ENCODE peak calls at places on chromosomes 16 and 17, in ten cellular contexts. One of them, this sample, is unnamed.

GRCh38 chr16:75305364-75306101 is 54.1 kb upstream of the BCAR1 start:
- DNase-seq in Calu3: peak
- DNase-seq in fibroblast of villous mesenchyme: peak
- DNase-seq in OCI-LY7: no peak
- DNase-seq in stimulated activated CD4-positive, alpha-beta T cell treated with anti-CD3 and anti-CD28 coated beads, TNF-alpha, amount 100 ng/mL, for 4 hours: no peak
- DNase-seq in H7: no peak
- DNase-seq in T-helper 2 cell: peak
- DNase-seq in stimulated activated naive B cell treated with anti-CD40 and anti-IgM and Interleukin-4, amounts not matched to agents 10 μg/mL and 1 μg/mL and 100 μg/mL, for 72 hours: peak
- DNase-seq in heart left ventricle: peak
- DNase-seq in NCI-H1105 treated with DMSO at 0.1 percent for 48 hours: no peak
- DNase-seq in this sample: peak

GRCh38 chr17:3914319-3914685 is 2.0 kb downstream of the P2RX1 start:
- DNase-seq in Calu3: no peak
- DNase-seq in fibroblast of villous mesenchyme: no peak
- DNase-seq in OCI-LY7: peak
- DNase-seq in stimulated activated CD4-positive, alpha-beta T cell treated with anti-CD3 and anti-CD28 coated beads, TNF-alpha, amount 100 ng/mL, for 4 hours: no peak
- DNase-seq in H7: no peak
- DNase-seq in T-helper 2 cell: no peak
- DNase-seq in stimulated activated naive B cell treated with anti-CD40 and anti-IgM and Interleukin-4, amounts not matched to agents 10 μg/mL and 1 μg/mL and 100 μg/mL, for 72 hours: peak
- DNase-seq in heart left ventricle: no peak
- DNase-seq in NCI-H1105 treated with DMSO at 0.1 percent for 48 hours: no peak
- DNase-seq in this sample: no peak

GRCh38 chr17:39110435-39111136 is 40.9 kb downstream of the PLXDC1 start:
- DNase-seq in Calu3: peak
- DNase-seq in fibroblast of villous mesenchyme: no peak
- DNase-seq in OCI-LY7: no peak
- DNase-seq in stimulated activated CD4-positive, alpha-beta T cell treated with anti-CD3 and anti-CD28 coated beads, TNF-alpha, amount 100 ng/mL, for 4 hours: no peak
- DNase-seq in H7: peak
- DNase-seq in T-helper 2 cell: no peak
- DNase-seq in stimulated activated naive B cell treated with anti-CD40 and anti-IgM and Interleukin-4, amounts not matched to agents 10 μg/mL and 1 μg/mL and 100 μg/mL, for 72 hours: no peak
- DNase-seq in heart left ventricle: no peak
- DNase-seq in NCI-H1105 treated with DMSO at 0.1 percent for 48 hours: peak
- DNase-seq in this sample: no peak

GRCh38 chr16:73176577-73177013 is 128.7 kb upstream of the ZFHX3 start:
- DNase-seq in Calu3: peak
- DNase-seq in fibroblast of villous mesenchyme: peak
- DNase-seq in OCI-LY7: no peak
- DNase-seq in stimulated activated CD4-positive, alpha-beta T cell treated with anti-CD3 and anti-CD28 coated beads, TNF-alpha, amount 100 ng/mL, for 4 hours: no peak
- DNase-seq in H7: peak
- DNase-seq in T-helper 2 cell: no peak
- DNase-seq in stimulated activated naive B cell treated with anti-CD40 and anti-IgM and Interleukin-4, amounts not matched to agents 10 μg/mL and 1 μg/mL and 100 μg/mL, for 72 hours: no peak
- DNase-seq in heart left ventricle: no peak
- DNase-seq in NCI-H1105 treated with DMSO at 0.1 percent for 48 hours: no peak
- DNase-seq in this sample: peak

GRCh38 chr16:23406546-23407240 is 46.3 kb downstream of the COG7 start:
- DNase-seq in Calu3: no peak
- DNase-seq in fibroblast of villous mesenchyme: no peak
- DNase-seq in OCI-LY7: no peak
- DNase-seq in stimulated activated CD4-positive, alpha-beta T cell treated with anti-CD3 and anti-CD28 coated beads, TNF-alpha, amount 100 ng/mL, for 4 hours: no peak
- DNase-seq in H7: no peak
- DNase-seq in T-helper 2 cell: peak
- DNase-seq in stimulated activated naive B cell treated with anti-CD40 and anti-IgM and Interleukin-4, amounts not matched to agents 10 μg/mL and 1 μg/mL and 100 μg/mL, for 72 hours: no peak
- DNase-seq in heart left ventricle: no peak
- DNase-seq in NCI-H1105 treated with DMSO at 0.1 percent for 48 hours: no peak
- DNase-seq in this sample: no peak

GRCh38 chr16:85556456-85557082 is 56.6 kb upstream of the GSE1 start:
- DNase-seq in Calu3: peak
- DNase-seq in fibroblast of villous mesenchyme: peak
- DNase-seq in OCI-LY7: peak
- DNase-seq in stimulated activated CD4-positive, alpha-beta T cell treated with anti-CD3 and anti-CD28 coated beads, TNF-alpha, amount 100 ng/mL, for 4 hours: peak
- DNase-seq in H7: peak
- DNase-seq in T-helper 2 cell: peak
- DNase-seq in stimulated activated naive B cell treated with anti-CD40 and anti-IgM and Interleukin-4, amounts not matched to agents 10 μg/mL and 1 μg/mL and 100 μg/mL, for 72 hours: no peak
- DNase-seq in heart left ventricle: peak
- DNase-seq in NCI-H1105 treated with DMSO at 0.1 percent for 48 hours: peak
- DNase-seq in this sample: no peak

GRCh38 chr17:43767053-43767712 is 8.6 kb upstream of the SOST start:
- DNase-seq in Calu3: no peak
- DNase-seq in fibroblast of villous mesenchyme: no peak
- DNase-seq in OCI-LY7: no peak
- DNase-seq in stimulated activated CD4-positive, alpha-beta T cell treated with anti-CD3 and anti-CD28 coated beads, TNF-alpha, amount 100 ng/mL, for 4 hours: no peak
- DNase-seq in H7: no peak
- DNase-seq in T-helper 2 cell: no peak
- DNase-seq in stimulated activated naive B cell treated with anti-CD40 and anti-IgM and Interleukin-4, amounts not matched to agents 10 μg/mL and 1 μg/mL and 100 μg/mL, for 72 hours: no peak
- DNase-seq in heart left ventricle: no peak
- DNase-seq in NCI-H1105 treated with DMSO at 0.1 percent for 48 hours: no peak
- DNase-seq in this sample: no peak

GRCh38 chr16:4661661-4662060 is 31.7 kb upstream of the NUDT16L1 start:
- DNase-seq in Calu3: no peak
- DNase-seq in fibroblast of villous mesenchyme: no peak
- DNase-seq in OCI-LY7: no peak
- DNase-seq in stimulated activated CD4-positive, alpha-beta T cell treated with anti-CD3 and anti-CD28 coated beads, TNF-alpha, amount 100 ng/mL, for 4 hours: no peak
- DNase-seq in H7: no peak
- DNase-seq in T-helper 2 cell: no peak
- DNase-seq in stimulated activated naive B cell treated with anti-CD40 and anti-IgM and Interleukin-4, amounts not matched to agents 10 μg/mL and 1 μg/mL and 100 μg/mL, for 72 hours: no peak
- DNase-seq in heart left ventricle: no peak
- DNase-seq in NCI-H1105 treated with DMSO at 0.1 percent for 48 hours: no peak
- DNase-seq in this sample: no peak

GRCh38 chr17:40361925-40362695 is 2.4 kb downstream of the GJD3 start:
- DNase-seq in Calu3: no peak
- DNase-seq in fibroblast of villous mesenchyme: no peak
- DNase-seq in OCI-LY7: peak
- DNase-seq in stimulated activated CD4-positive, alpha-beta T cell treated with anti-CD3 and anti-CD28 coated beads, TNF-alpha, amount 100 ng/mL, for 4 hours: no peak
- DNase-seq in H7: no peak
- DNase-seq in T-helper 2 cell: no peak
- DNase-seq in stimulated activated naive B cell treated with anti-CD40 and anti-IgM and Interleukin-4, amounts not matched to agents 10 μg/mL and 1 μg/mL and 100 μg/mL, for 72 hours: no peak
- DNase-seq in heart left ventricle: no peak
- DNase-seq in NCI-H1105 treated with DMSO at 0.1 percent for 48 hours: no peak
- DNase-seq in this sample: no peak

GRCh38 chr17:77558846-77559626 is 399.5 kb upstream of the TNRC6C start:
- DNase-seq in Calu3: no peak
- DNase-seq in fibroblast of villous mesenchyme: no peak
- DNase-seq in OCI-LY7: no peak
- DNase-seq in stimulated activated CD4-positive, alpha-beta T cell treated with anti-CD3 and anti-CD28 coated beads, TNF-alpha, amount 100 ng/mL, for 4 hours: no peak
- DNase-seq in H7: no peak
- DNase-seq in T-helper 2 cell: no peak
- DNase-seq in stimulated activated naive B cell treated with anti-CD40 and anti-IgM and Interleukin-4, amounts not matched to agents 10 μg/mL and 1 μg/mL and 100 μg/mL, for 72 hours: no peak
- DNase-seq in heart left ventricle: no peak
- DNase-seq in NCI-H1105 treated with DMSO at 0.1 percent for 48 hours: no peak
- DNase-seq in this sample: no peak

GRCh38 chr16:72925631-72925979 is 122.3 kb downstream of the ZFHX3 start:
- DNase-seq in Calu3: no peak
- DNase-seq in fibroblast of villous mesenchyme: no peak
- DNase-seq in OCI-LY7: no peak
- DNase-seq in stimulated activated CD4-positive, alpha-beta T cell treated with anti-CD3 and anti-CD28 coated beads, TNF-alpha, amount 100 ng/mL, for 4 hours: no peak
- DNase-seq in H7: no peak
- DNase-seq in T-helper 2 cell: no peak
- DNase-seq in stimulated activated naive B cell treated with anti-CD40 and anti-IgM and Interleukin-4, amounts not matched to agents 10 μg/mL and 1 μg/mL and 100 μg/mL, for 72 hours: no peak
- DNase-seq in heart left ventricle: no peak
- DNase-seq in NCI-H1105 treated with DMSO at 0.1 percent for 48 hours: no peak
- DNase-seq in this sample: no peak

GRCh38 chr16:80466024-80466986 is 74.5 kb upstream of the DYNLRB2 start:
- DNase-seq in Calu3: peak
- DNase-seq in fibroblast of villous mesenchyme: peak
- DNase-seq in OCI-LY7: peak
- DNase-seq in stimulated activated CD4-positive, alpha-beta T cell treated with anti-CD3 and anti-CD28 coated beads, TNF-alpha, amount 100 ng/mL, for 4 hours: peak
- DNase-seq in H7: peak
- DNase-seq in T-helper 2 cell: peak
- DNase-seq in stimulated activated naive B cell treated with anti-CD40 and anti-IgM and Interleukin-4, amounts not matched to agents 10 μg/mL and 1 μg/mL and 100 μg/mL, for 72 hours: peak
- DNase-seq in heart left ventricle: peak
- DNase-seq in NCI-H1105 treated with DMSO at 0.1 percent for 48 hours: peak
- DNase-seq in this sample: no peak

GRCh38 chr17:12256380-12256995 is 235.8 kb downstream of the MAP2K4 start:
- DNase-seq in Calu3: peak
- DNase-seq in fibroblast of villous mesenchyme: peak
- DNase-seq in OCI-LY7: peak
- DNase-seq in stimulated activated CD4-positive, alpha-beta T cell treated with anti-CD3 and anti-CD28 coated beads, TNF-alpha, amount 100 ng/mL, for 4 hours: no peak
- DNase-seq in H7: peak
- DNase-seq in T-helper 2 cell: peak
- DNase-seq in stimulated activated naive B cell treated with anti-CD40 and anti-IgM and Interleukin-4, amounts not matched to agents 10 μg/mL and 1 μg/mL and 100 μg/mL, for 72 hours: no peak
- DNase-seq in heart left ventricle: peak
- DNase-seq in NCI-H1105 treated with DMSO at 0.1 percent for 48 hours: peak
- DNase-seq in this sample: peak

GRCh38 chr16:1989826-1990335 is at the start of gene SYNGR3:
- DNase-seq in Calu3: no peak
- DNase-seq in fibroblast of villous mesenchyme: no peak
- DNase-seq in OCI-LY7: peak
- DNase-seq in stimulated activated CD4-positive, alpha-beta T cell treated with anti-CD3 and anti-CD28 coated beads, TNF-alpha, amount 100 ng/mL, for 4 hours: no peak
- DNase-seq in H7: peak
- DNase-seq in T-helper 2 cell: peak
- DNase-seq in stimulated activated naive B cell treated with anti-CD40 and anti-IgM and Interleukin-4, amounts not matched to agents 10 μg/mL and 1 μg/mL and 100 μg/mL, for 72 hours: no peak
- DNase-seq in heart left ventricle: no peak
- DNase-seq in NCI-H1105 treated with DMSO at 0.1 percent for 48 hours: no peak
- DNase-seq in this sample: no peak

GRCh38 chr16:56610017-56610608 is 1.7 kb downstream of the MT2A start:
- DNase-seq in Calu3: no peak
- DNase-seq in fibroblast of villous mesenchyme: peak
- DNase-seq in OCI-LY7: peak
- DNase-seq in stimulated activated CD4-positive, alpha-beta T cell treated with anti-CD3 and anti-CD28 coated beads, TNF-alpha, amount 100 ng/mL, for 4 hours: no peak
- DNase-seq in H7: no peak
- DNase-seq in T-helper 2 cell: peak
- DNase-seq in stimulated activated naive B cell treated with anti-CD40 and anti-IgM and Interleukin-4, amounts not matched to agents 10 μg/mL and 1 μg/mL and 100 μg/mL, for 72 hours: no peak
- DNase-seq in heart left ventricle: no peak
- DNase-seq in NCI-H1105 treated with DMSO at 0.1 percent for 48 hours: no peak
- DNase-seq in this sample: peak

GRCh38 chr17:68302066-68302564 is 10.8 kb downstream of the ARSG start:
- DNase-seq in Calu3: no peak
- DNase-seq in fibroblast of villous mesenchyme: no peak
- DNase-seq in OCI-LY7: no peak
- DNase-seq in stimulated activated CD4-positive, alpha-beta T cell treated with anti-CD3 and anti-CD28 coated beads, TNF-alpha, amount 100 ng/mL, for 4 hours: no peak
- DNase-seq in H7: no peak
- DNase-seq in T-helper 2 cell: no peak
- DNase-seq in stimulated activated naive B cell treated with anti-CD40 and anti-IgM and Interleukin-4, amounts not matched to agents 10 μg/mL and 1 μg/mL and 100 μg/mL, for 72 hours: no peak
- DNase-seq in heart left ventricle: no peak
- DNase-seq in NCI-H1105 treated with DMSO at 0.1 percent for 48 hours: no peak
- DNase-seq in this sample: no peak

GRCh38 chr17:11366451-11366850 is 125.4 kb downstream of the SHISA6 start:
- DNase-seq in Calu3: no peak
- DNase-seq in fibroblast of villous mesenchyme: no peak
- DNase-seq in OCI-LY7: no peak
- DNase-seq in stimulated activated CD4-positive, alpha-beta T cell treated with anti-CD3 and anti-CD28 coated beads, TNF-alpha, amount 100 ng/mL, for 4 hours: no peak
- DNase-seq in H7: no peak
- DNase-seq in T-helper 2 cell: no peak
- DNase-seq in stimulated activated naive B cell treated with anti-CD40 and anti-IgM and Interleukin-4, amounts not matched to agents 10 μg/mL and 1 μg/mL and 100 μg/mL, for 72 hours: no peak
- DNase-seq in heart left ventricle: no peak
- DNase-seq in NCI-H1105 treated with DMSO at 0.1 percent for 48 hours: no peak
- DNase-seq in this sample: no peak

GRCh38 chr16:63289834-63290460 is 1253.7 kb upstream of the CDH8 start:
- DNase-seq in Calu3: peak
- DNase-seq in fibroblast of villous mesenchyme: peak
- DNase-seq in OCI-LY7: peak
- DNase-seq in stimulated activated CD4-positive, alpha-beta T cell treated with anti-CD3 and anti-CD28 coated beads, TNF-alpha, amount 100 ng/mL, for 4 hours: no peak
- DNase-seq in H7: peak
- DNase-seq in T-helper 2 cell: peak
- DNase-seq in stimulated activated naive B cell treated with anti-CD40 and anti-IgM and Interleukin-4, amounts not matched to agents 10 μg/mL and 1 μg/mL and 100 μg/mL, for 72 hours: no peak
- DNase-seq in heart left ventricle: peak
- DNase-seq in NCI-H1105 treated with DMSO at 0.1 percent for 48 hours: peak
- DNase-seq in this sample: no peak

GRCh38 chr16:73878616-73879015 is 418.0 kb upstream of the PSMD7 start:
- DNase-seq in Calu3: peak
- DNase-seq in fibroblast of villous mesenchyme: peak
- DNase-seq in OCI-LY7: peak
- DNase-seq in stimulated activated CD4-positive, alpha-beta T cell treated with anti-CD3 and anti-CD28 coated beads, TNF-alpha, amount 100 ng/mL, for 4 hours: no peak
- DNase-seq in H7: peak
- DNase-seq in T-helper 2 cell: peak
- DNase-seq in stimulated activated naive B cell treated with anti-CD40 and anti-IgM and Interleukin-4, amounts not matched to agents 10 μg/mL and 1 μg/mL and 100 μg/mL, for 72 hours: no peak
- DNase-seq in heart left ventricle: no peak
- DNase-seq in NCI-H1105 treated with DMSO at 0.1 percent for 48 hours: peak
- DNase-seq in this sample: peak

GRCh38 chr16:17543073-17543472 is 72.3 kb upstream of the XYLT1 start:
- DNase-seq in Calu3: no peak
- DNase-seq in fibroblast of villous mesenchyme: no peak
- DNase-seq in OCI-LY7: no peak
- DNase-seq in stimulated activated CD4-positive, alpha-beta T cell treated with anti-CD3 and anti-CD28 coated beads, TNF-alpha, amount 100 ng/mL, for 4 hours: no peak
- DNase-seq in H7: no peak
- DNase-seq in T-helper 2 cell: no peak
- DNase-seq in stimulated activated naive B cell treated with anti-CD40 and anti-IgM and Interleukin-4, amounts not matched to agents 10 μg/mL and 1 μg/mL and 100 μg/mL, for 72 hours: no peak
- DNase-seq in heart left ventricle: no peak
- DNase-seq in NCI-H1105 treated with DMSO at 0.1 percent for 48 hours: no peak
- DNase-seq in this sample: no peak

GRCh38 chr17:19590912-19591551 is 57.4 kb downstream of the SLC47A1 start:
- DNase-seq in Calu3: no peak
- DNase-seq in fibroblast of villous mesenchyme: no peak
- DNase-seq in OCI-LY7: no peak
- DNase-seq in stimulated activated CD4-positive, alpha-beta T cell treated with anti-CD3 and anti-CD28 coated beads, TNF-alpha, amount 100 ng/mL, for 4 hours: no peak
- DNase-seq in H7: peak
- DNase-seq in T-helper 2 cell: no peak
- DNase-seq in stimulated activated naive B cell treated with anti-CD40 and anti-IgM and Interleukin-4, amounts not matched to agents 10 μg/mL and 1 μg/mL and 100 μg/mL, for 72 hours: no peak
- DNase-seq in heart left ventricle: no peak
- DNase-seq in NCI-H1105 treated with DMSO at 0.1 percent for 48 hours: no peak
- DNase-seq in this sample: no peak

GRCh38 chr17:43768382-43768781 is 9.8 kb upstream of the SOST start:
- DNase-seq in Calu3: no peak
- DNase-seq in fibroblast of villous mesenchyme: no peak
- DNase-seq in OCI-LY7: peak
- DNase-seq in stimulated activated CD4-positive, alpha-beta T cell treated with anti-CD3 and anti-CD28 coated beads, TNF-alpha, amount 100 ng/mL, for 4 hours: no peak
- DNase-seq in H7: no peak
- DNase-seq in T-helper 2 cell: no peak
- DNase-seq in stimulated activated naive B cell treated with anti-CD40 and anti-IgM and Interleukin-4, amounts not matched to agents 10 μg/mL and 1 μg/mL and 100 μg/mL, for 72 hours: peak
- DNase-seq in heart left ventricle: peak
- DNase-seq in NCI-H1105 treated with DMSO at 0.1 percent for 48 hours: no peak
- DNase-seq in this sample: no peak

GRCh38 chr17:74270333-74270732 is 3.7 kb upstream of the DNAI2 start:
- DNase-seq in Calu3: no peak
- DNase-seq in fibroblast of villous mesenchyme: no peak
- DNase-seq in OCI-LY7: no peak
- DNase-seq in stimulated activated CD4-positive, alpha-beta T cell treated with anti-CD3 and anti-CD28 coated beads, TNF-alpha, amount 100 ng/mL, for 4 hours: no peak
- DNase-seq in H7: no peak
- DNase-seq in T-helper 2 cell: no peak
- DNase-seq in stimulated activated naive B cell treated with anti-CD40 and anti-IgM and Interleukin-4, amounts not matched to agents 10 μg/mL and 1 μg/mL and 100 μg/mL, for 72 hours: no peak
- DNase-seq in heart left ventricle: no peak
- DNase-seq in NCI-H1105 treated with DMSO at 0.1 percent for 48 hours: no peak
- DNase-seq in this sample: no peak

GRCh38 chr16:12583237-12583897 is 220.3 kb downstream of the CPPED1 start:
- DNase-seq in Calu3: no peak
- DNase-seq in fibroblast of villous mesenchyme: no peak
- DNase-seq in OCI-LY7: no peak
- DNase-seq in stimulated activated CD4-positive, alpha-beta T cell treated with anti-CD3 and anti-CD28 coated beads, TNF-alpha, amount 100 ng/mL, for 4 hours: no peak
- DNase-seq in H7: no peak
- DNase-seq in T-helper 2 cell: no peak
- DNase-seq in stimulated activated naive B cell treated with anti-CD40 and anti-IgM and Interleukin-4, amounts not matched to agents 10 μg/mL and 1 μg/mL and 100 μg/mL, for 72 hours: no peak
- DNase-seq in heart left ventricle: no peak
- DNase-seq in NCI-H1105 treated with DMSO at 0.1 percent for 48 hours: no peak
- DNase-seq in this sample: no peak

GRCh38 chr17:38741853-38742421 is 6.2 kb downstream of the PCGF2 start:
- DNase-seq in Calu3: no peak
- DNase-seq in fibroblast of villous mesenchyme: no peak
- DNase-seq in OCI-LY7: no peak
- DNase-seq in stimulated activated CD4-positive, alpha-beta T cell treated with anti-CD3 and anti-CD28 coated beads, TNF-alpha, amount 100 ng/mL, for 4 hours: no peak
- DNase-seq in H7: peak
- DNase-seq in T-helper 2 cell: no peak
- DNase-seq in stimulated activated naive B cell treated with anti-CD40 and anti-IgM and Interleukin-4, amounts not matched to agents 10 μg/mL and 1 μg/mL and 100 μg/mL, for 72 hours: no peak
- DNase-seq in heart left ventricle: peak
- DNase-seq in NCI-H1105 treated with DMSO at 0.1 percent for 48 hours: peak
- DNase-seq in this sample: no peak

GRCh38 chr16:13621639-13622038 is 298.3 kb upstream of the ERCC4 start:
- DNase-seq in Calu3: no peak
- DNase-seq in fibroblast of villous mesenchyme: no peak
- DNase-seq in OCI-LY7: no peak
- DNase-seq in stimulated activated CD4-positive, alpha-beta T cell treated with anti-CD3 and anti-CD28 coated beads, TNF-alpha, amount 100 ng/mL, for 4 hours: no peak
- DNase-seq in H7: peak
- DNase-seq in T-helper 2 cell: no peak
- DNase-seq in stimulated activated naive B cell treated with anti-CD40 and anti-IgM and Interleukin-4, amounts not matched to agents 10 μg/mL and 1 μg/mL and 100 μg/mL, for 72 hours: no peak
- DNase-seq in heart left ventricle: no peak
- DNase-seq in NCI-H1105 treated with DMSO at 0.1 percent for 48 hours: no peak
- DNase-seq in this sample: no peak

GRCh38 chr17:49360796-49361128 is 1.3 kb downstream of the ZNF652 start:
- DNase-seq in Calu3: peak
- DNase-seq in fibroblast of villous mesenchyme: no peak
- DNase-seq in OCI-LY7: no peak
- DNase-seq in stimulated activated CD4-positive, alpha-beta T cell treated with anti-CD3 and anti-CD28 coated beads, TNF-alpha, amount 100 ng/mL, for 4 hours: no peak
- DNase-seq in H7: peak
- DNase-seq in T-helper 2 cell: no peak
- DNase-seq in stimulated activated naive B cell treated with anti-CD40 and anti-IgM and Interleukin-4, amounts not matched to agents 10 μg/mL and 1 μg/mL and 100 μg/mL, for 72 hours: no peak
- DNase-seq in heart left ventricle: no peak
- DNase-seq in NCI-H1105 treated with DMSO at 0.1 percent for 48 hours: no peak
- DNase-seq in this sample: no peak

GRCh38 chr17:1171953-1172352 is 7.8 kb downstream of the ABR start:
- DNase-seq in Calu3: no peak
- DNase-seq in fibroblast of villous mesenchyme: no peak
- DNase-seq in OCI-LY7: no peak
- DNase-seq in stimulated activated CD4-positive, alpha-beta T cell treated with anti-CD3 and anti-CD28 coated beads, TNF-alpha, amount 100 ng/mL, for 4 hours: no peak
- DNase-seq in H7: no peak
- DNase-seq in T-helper 2 cell: no peak
- DNase-seq in stimulated activated naive B cell treated with anti-CD40 and anti-IgM and Interleukin-4, amounts not matched to agents 10 μg/mL and 1 μg/mL and 100 μg/mL, for 72 hours: no peak
- DNase-seq in heart left ventricle: no peak
- DNase-seq in NCI-H1105 treated with DMSO at 0.1 percent for 48 hours: no peak
- DNase-seq in this sample: no peak

This sample was measured in BJ.